ENCODE peak calls at places on chromosome 2, in nine cellular contexts. R, J, Q, D, P, L, G, N and W are unnamed samples.

GRCh38 chr2:29109246-29109645 is 6.0 kb upstream of the CLIP4 start:
- DNase-seq in R (no peak), J (no peak), Q (no peak), D (no peak), P (no peak), L (no peak), G (no peak), N (no peak), W (no peak)

GRCh38 chr2:24121469-24121868 is 1.7 kb downstream of the PFN4 start:
- DNase-seq in R (no peak), J (no peak), Q (no peak), D (no peak), P (no peak), L (no peak), G (no peak), N (no peak), W (no peak)

GRCh38 chr2:128442053-128442751 is 123.5 kb upstream of the HS6ST1 start:
- DNase-seq in R (peak), J (peak), Q (no peak), D (no peak), P (no peak), L (peak), G (peak), N (no peak), W (peak)

GRCh38 chr2:36481709-36482108 is 116.3 kb downstream of the FEZ2 start:
- DNase-seq in R (no peak), J (no peak), Q (no peak), D (no peak), P (no peak), L (no peak), G (no peak), N (no peak), W (no peak)

GRCh38 chr2:196515041-196515440 is 124.5 kb upstream of the CCDC150 start:
- DNase-seq in R (no peak), J (no peak), Q (no peak), D (no peak), P (no peak), L (no peak), G (no peak), N (no peak), W (no peak)

GRCh38 chr2:134357814-134358213 is 103.9 kb downstream of the MGAT5 start:
- DNase-seq in R (no peak), J (no peak), Q (no peak), D (no peak), P (no peak), L (no peak), G (no peak), N (no peak), W (no peak)

GRCh38 chr2:190948671-190949070 is 65.3 kb downstream of the STAT1 start:
- DNase-seq in R (peak), J (no peak), Q (peak), D (no peak), P (peak), L (no peak), G (no peak), N (no peak), W (no peak)

GRCh38 chr2:185738679-185739472 is at the start of gene FSIP2:
- DNase-seq in R (peak), J (peak), Q (peak), D (peak), P (peak), L (peak), G (peak), N (no peak), W (peak)

GRCh38 chr2:150474326-150475074 is 13.0 kb downstream of the RND3 start:
- DNase-seq in R (no peak), J (no peak), Q (no peak), D (no peak), P (no peak), L (no peak), G (no peak), N (no peak), W (no peak)

GRCh38 chr2:20231159-20231558 is 6.2 kb upstream of the SDC1 start:
- DNase-seq in R (no peak), J (no peak), Q (no peak), D (no peak), P (no peak), L (no peak), G (no peak), N (no peak), W (no peak)

GRCh38 chr2:240480834-240481623 is 45.6 kb downstream of the GPC1 start:
- DNase-seq in R (peak), J (peak), Q (no peak), D (peak), P (no peak), L (no peak), G (no peak), N (no peak), W (no peak)

GRCh38 chr2:85248741-85249524 is 78.9 kb downstream of the TGOLN2 start:
- DNase-seq in R (peak), J (no peak), Q (peak), D (no peak), P (peak), L (no peak), G (no peak), N (no peak), W (no peak)

GRCh38 chr2:113041871-113042270 is 10.8 kb downstream of the IL36B start:
- DNase-seq in R (peak), J (no peak), Q (no peak), D (no peak), P (no peak), L (no peak), G (no peak), N (no peak), W (no peak)

GRCh38 chr2:40032650-40033319 is 253.7 kb upstream of the THUMPD2 start:
- DNase-seq in R (no peak), J (no peak), Q (peak), D (no peak), P (peak), L (no peak), G (no peak), N (no peak), W (no peak)

GRCh38 chr2:197847666-197848401 is 43.4 kb downstream of the PLCL1 start:
- DNase-seq in R (no peak), J (no peak), Q (no peak), D (no peak), P (no peak), L (no peak), G (no peak), N (no peak), W (no peak)

GRCh38 chr2:144519934-144520717 is at the start of gene ZEB2:
- DNase-seq in R (peak), J (peak), Q (peak), D (peak), P (peak), L (peak), G (no peak), N (no peak), W (peak)

GRCh38 chr2:10412380-10412779 is 35.7 kb downstream of the ODC1 start:
- DNase-seq in R (no peak), J (peak), Q (peak), D (peak), P (peak), L (no peak), G (no peak), N (no peak), W (peak)

GRCh38 chr2:157620956-157621355 is 7.7 kb downstream of the ACVR1C start:
- DNase-seq in R (no peak), J (no peak), Q (peak), D (no peak), P (no peak), L (no peak), G (no peak), N (no peak), W (no peak)

GRCh38 chr2:188309364-188309763 is 17.7 kb downstream of the GULP1 start:
- DNase-seq in R (no peak), J (no peak), Q (no peak), D (no peak), P (no peak), L (no peak), G (no peak), N (no peak), W (no peak)

GRCh38 chr2:177187631-177188312 is 24.8 kb upstream of the HNRNPA3 start:
- DNase-seq in R (peak), J (no peak), Q (peak), D (no peak), P (peak), L (no peak), G (no peak), N (no peak), W (no peak)

GRCh38 chr2:102803897-102804217 is 42.0 kb downstream of the TMEM182 start:
- DNase-seq in R (no peak), J (no peak), Q (no peak), D (no peak), P (no peak), L (no peak), G (no peak), N (no peak), W (no peak)

GRCh38 chr2:227415538-227416424 is 28.0 kb upstream of the SCYGR1 start:
- DNase-seq in R (no peak), J (no peak), Q (peak), D (peak), P (peak), L (no peak), G (no peak), N (peak), W (no peak)

GRCh38 chr2:113024730-113025129 is 19.5 kb downstream of the IL36A start:
- DNase-seq in R (no peak), J (no peak), Q (no peak), D (no peak), P (no peak), L (no peak), G (no peak), N (no peak), W (no peak)

GRCh38 chr2:206031162-206031784 is 54.7 kb downstream of the INO80D start:
- DNase-seq in R (no peak), J (no peak), Q (no peak), D (no peak), P (peak), L (no peak), G (no peak), N (no peak), W (no peak)

GRCh38 chr2:209977386-209978239 is 24.8 kb upstream of the RPE start:
- DNase-seq in R (peak), J (no peak), Q (peak), D (peak), P (peak), L (no peak), G (no peak), N (no peak), W (no peak)
- TF ChIP-seq CTCF in R (peak), J (peak), Q (peak), D (peak), P (peak), L (no peak), G (peak), N (peak), W (peak)

GRCh38 chr2:163878718-163879117 is 142.9 kb upstream of the FIGN start:
- DNase-seq in R (peak), J (peak), Q (peak), D (no peak), P (peak), L (no peak), G (no peak), N (no peak), W (peak)
- TF ChIP-seq CTCF in R (peak), J (peak), Q (peak), D (no peak), P (peak), L (no peak), G (peak), N (peak), W (peak)

GRCh38 chr2:120875431-120875830 is 139.8 kb downstream of the GLI2 start:
- DNase-seq in R (peak), J (no peak), Q (peak), D (no peak), P (no peak), L (no peak), G (no peak), N (no peak), W (no peak)

GRCh38 chr2:120873958-120874357 is 138.3 kb downstream of the GLI2 start:
- DNase-seq in R (no peak), J (no peak), Q (no peak), D (no peak), P (no peak), L (no peak), G (no peak), N (no peak), W (no peak)

GRCh38 chr2:120876526-120877280 is 141.0 kb downstream of the GLI2 start:
- DNase-seq in R (no peak), J (no peak), Q (no peak), D (no peak), P (no peak), L (no peak), G (no peak), N (no peak), W (no peak)

GRCh38 chr2:120874401-120874821 is 138.7 kb downstream of the GLI2 start:
- DNase-seq in R (no peak), J (no peak), Q (no peak), D (no peak), P (no peak), L (no peak), G (no peak), N (no peak), W (no peak)

DNA sequence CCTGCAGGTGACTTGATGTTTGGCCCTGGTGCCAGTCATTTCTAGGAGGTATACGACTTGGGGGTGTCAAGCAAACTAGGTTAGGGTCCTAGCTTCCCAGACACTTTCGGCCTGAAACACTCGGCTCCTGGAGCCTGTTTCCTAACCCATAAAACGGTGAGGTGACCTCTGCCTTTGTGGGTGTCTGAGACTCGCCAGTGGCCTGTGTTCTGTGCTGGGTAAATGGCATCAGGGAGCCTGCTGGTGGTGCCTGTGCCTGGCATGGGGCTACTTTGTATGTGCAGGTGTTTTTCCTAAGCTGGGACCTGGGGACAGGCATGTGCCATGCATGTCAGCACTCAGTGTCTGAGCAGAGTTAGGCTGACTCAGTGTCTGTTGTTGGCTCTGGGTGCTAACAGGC is 139.2 kb downstream of the GLI2 start:
- DNase-seq in R (no peak), J (no peak), Q (no peak), D (no peak), P (no peak), L (no peak), G (no peak), N (no peak), W (no peak)
- TF ChIP-seq CTCF in R (no peak), J (no peak), Q (no peak), D (no peak), P (no peak), L (no peak), G (no peak), N (no peak), W (no peak)

GRCh38 chr2:126172785-126173184 is 483.2 kb upstream of the GYPC start:
- DNase-seq in R (no peak), J (no peak), Q (no peak), D (no peak), P (no peak), L (no peak), G (no peak), N (no peak), W (no peak)

GRCh38 chr2:126175222-126175621 is 480.7 kb upstream of the GYPC start:
- DNase-seq in R (peak), J (no peak), Q (no peak), D (no peak), P (no peak), L (no peak), G (no peak), N (no peak), W (no peak)

DNA sequence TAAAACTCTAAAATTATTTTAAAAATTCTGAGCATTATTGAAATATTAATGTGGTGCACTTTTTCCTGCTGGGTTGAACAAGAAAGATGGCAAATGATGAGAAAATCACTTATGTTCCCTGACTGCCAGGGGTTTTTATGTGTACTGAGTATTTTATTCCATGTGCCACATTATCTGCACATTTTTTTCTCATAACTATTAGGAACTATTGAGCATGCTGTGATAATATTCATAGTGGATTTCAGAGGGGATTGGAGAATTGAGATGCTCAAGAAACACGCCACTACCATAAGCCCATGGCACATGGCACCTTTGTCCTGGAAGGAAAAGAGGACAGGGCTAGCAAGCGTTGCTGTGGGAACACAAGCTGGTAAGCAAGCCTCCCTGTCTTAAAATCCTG is 478.5 kb upstream of the GYPC start:
- DNase-seq in R (no peak), J (no peak), Q (no peak), D (no peak), P (no peak), L (no peak), G (no peak), N (no peak), W (no peak)
- TF ChIP-seq CTCF in R (no peak), J (no peak), Q (no peak), D (no peak), P (no peak), L (no peak), G (no peak), N (no peak), W (no peak)

GRCh38 chr2:96142217-96143113 is 2.8 kb downstream of the DUSP2 start:
- DNase-seq in R (no peak), J (peak), Q (no peak), D (peak), P (no peak), L (no peak), G (no peak), N (no peak), W (no peak)
- TF ChIP-seq CTCF in R (no peak), J (peak), Q (no peak), D (peak), P (no peak), L (no peak), G (no peak), N (no peak), W (no peak)

GRCh38 chr2:214293593-214293992 is 117.3 kb upstream of the VWC2L start:
- DNase-seq in R (no peak), J (peak), Q (no peak), D (no peak), P (no peak), L (no peak), G (no peak), N (no peak), W (no peak)
- TF ChIP-seq CTCF in R (no peak), J (peak), Q (no peak), D (no peak), P (no peak), L (no peak), G (no peak), N (no peak), W (no peak)

GRCh38 chr2:204920776-204921175 is 375.5 kb downstream of the PARD3B start:
- DNase-seq in R (no peak), J (no peak), Q (no peak), D (no peak), P (no peak), L (no peak), G (no peak), N (no peak), W (no peak)

DNA sequence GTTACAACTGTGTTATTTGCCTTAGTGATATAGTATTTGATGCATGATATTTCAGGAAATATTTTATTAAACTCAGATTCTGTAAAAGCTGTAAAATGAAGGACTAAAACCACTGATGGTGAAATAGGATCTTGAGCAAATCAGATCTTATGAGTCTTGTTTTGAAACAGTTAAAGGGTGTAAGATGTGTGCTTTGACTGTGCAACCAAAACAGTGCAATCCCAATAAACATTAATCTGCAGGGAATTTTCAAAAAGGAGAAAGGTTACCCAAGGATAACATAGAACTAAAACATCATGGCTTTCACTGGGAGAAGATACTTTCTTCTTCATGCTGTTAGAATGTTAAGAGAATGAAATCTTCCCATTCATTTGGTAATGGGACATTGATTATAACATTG is 378.7 kb downstream of the PARD3B start:
- DNase-seq in R (no peak), J (no peak), Q (no peak), D (no peak), P (no peak), L (no peak), G (no peak), N (no peak), W (no peak)
- TF ChIP-seq CTCF in R (no peak), J (no peak), Q (no peak), D (no peak), P (no peak), L (no peak), G (no peak), N (no peak), W (no peak)

DNA sequence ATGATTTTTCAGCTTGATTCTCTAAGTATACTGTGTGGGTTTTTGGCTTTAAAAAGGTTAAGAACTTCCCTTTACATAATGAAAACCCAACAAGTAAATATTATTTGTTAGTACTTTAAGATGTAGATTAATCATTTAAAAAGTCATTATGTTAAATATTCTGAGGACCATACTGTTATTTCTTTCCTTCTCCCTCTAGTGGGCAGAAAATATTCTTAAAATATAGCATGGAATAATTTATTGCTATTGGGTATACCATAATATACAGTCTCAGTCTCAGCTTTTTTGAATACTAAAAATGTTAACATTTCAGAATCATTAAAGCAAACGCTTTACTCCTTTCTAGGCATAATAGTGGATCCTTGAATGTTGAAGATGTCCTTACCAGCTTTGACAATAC is 28.1 kb downstream of the CAMKMT start:
- DNase-seq in R (no peak), J (no peak), Q (no peak), D (no peak), P (peak), L (no peak), G (no peak), N (no peak), W (no peak)
- TF ChIP-seq CTCF in R (peak), J (peak), Q (peak), D (peak), P (peak), L (no peak), G (peak), N (no peak), W (peak)